ENCODE peak calls at places on chromosomes 3 and 15, in six cellular contexts. J is islet precursor cell; N is activated CD4-positive, alpha-beta memory T cell treated with anti-CD3 and anti-CD28 coated beads, Interleukin-2, amount 10 ng/mL, durations not matched to agents 7 days and 5 days; S is stimulated activated CD4-positive, alpha-beta T cell treated with anti-CD3 and anti-CD28 coated beads, Interleukin-1b, Interleukin-23, amount 100 ng/mL, for 24 hours; X is HFFc6; G is spleen. C is an unnamed sample.

GRCh38 chr15:67121725-67122600 is 56.6 kb downstream of the SMAD3 start:
- DNase-seq in N (no peak), J (no peak), G (peak), S (no peak), X (no peak), C (no peak)

GRCh38 chr3:24254649-24255048 is 240.0 kb downstream of the THRB start:
- DNase-seq in S (no peak), N (no peak), X (peak), G (no peak), J (no peak), C (no peak)

GRCh38 chr15:92636950-92637481 is 18.6 kb downstream of the FAM174B start:
- DNase-seq in J (peak), G (peak), X (no peak), S (no peak), N (no peak), C (no peak)

GRCh38 chr15:51093865-51094605 is 671 bp downstream of the TNFAIP8L3 start:
- DNase-seq in J (peak), G (peak), S (no peak), X (no peak), N (no peak), C (no peak)

GRCh38 chr3:17585561-17586325 is 156.7 kb downstream of the TBC1D5 start:
- DNase-seq in N (no peak), S (no peak), X (no peak), J (no peak), G (no peak), C (no peak)

GRCh38 chr15:48855501-48856440 is 22.2 kb upstream of the EID1 start:
- DNase-seq in X (peak), S (no peak), N (no peak), G (no peak), J (no peak), C (peak)

GRCh38 chr3:72179107-72179464 is 394.1 kb upstream of the PROK2 start:
- DNase-seq in S (no peak), X (no peak), N (no peak), J (no peak), G (no peak), C (no peak)

GRCh38 chr15:66761723-66762595 is 59.9 kb downstream of the SMAD6 start:
- DNase-seq in X (peak), S (no peak), N (no peak), J (no peak), G (peak), C (no peak)

GRCh38 chr3:5531741-5532140 is 344.2 kb downstream of the EDEM1 start:
- DNase-seq in G (no peak), X (no peak), S (no peak), N (no peak), J (no peak), C (no peak)

GRCh38 chr15:90552162-90552928 is 22.6 kb downstream of the CRTC3 start:
- DNase-seq in S (no peak), X (peak), J (peak), N (no peak), G (no peak), C (no peak)

GRCh38 chr3:50316657-50317242 is 5.8 kb downstream of the HYAL2 start:
- DNase-seq in X (no peak), N (peak), S (no peak), J (peak), G (peak), C (no peak)

GRCh38 chr15:101156509-101157159 is 95.2 kb downstream of the CHSY1 start:
- DNase-seq in X (no peak), S (no peak), G (peak), N (no peak), J (no peak), C (no peak)

GRCh38 chr15:59966262-59966661 is 37.8 kb upstream of the FOXB1 start:
- DNase-seq in G (no peak), N (no peak), X (no peak), J (no peak), S (no peak), C (no peak)

GRCh38 chr3:138242466-138242865 is 55.4 kb downstream of the ARMC8 start:
- DNase-seq in S (no peak), X (no peak), N (no peak), J (no peak), G (no peak), C (no peak)

GRCh38 chr3:115819785-115820384 is 196.6 kb downstream of the GAP43 start:
- DNase-seq in J (peak), G (no peak), N (peak), S (peak), X (peak), C (peak)

GRCh38 chr3:44363591-44363990 is 25.0 kb downstream of the TCAIM start:
- DNase-seq in X (no peak), N (no peak), G (no peak), J (no peak), S (no peak), C (no peak)

GRCh38 chr3:149004622-149005021 is 13.3 kb downstream of the GYG1 start:
- DNase-seq in X (peak), J (no peak), N (no peak), G (no peak), S (no peak), C (no peak)

GRCh38 chr3:166125179-166125578 is 288.0 kb upstream of the BCHE start:
- DNase-seq in X (no peak), G (no peak), J (no peak), N (no peak), S (no peak), C (no peak)

GRCh38 chr15:73851679-73852078 is 21.7 kb upstream of the TBC1D21 start:
- DNase-seq in X (peak), G (no peak), S (no peak), J (peak), N (peak), C (no peak)

GRCh38 chr15:84904409-84904808 is 19.9 kb downstream of the SLC28A1 start:
- DNase-seq in X (no peak), G (no peak), S (no peak), J (peak), N (no peak), C (no peak)

GRCh38 chr3:186965141-186965879 is 35.0 kb downstream of the ST6GAL1 start:
- DNase-seq in S (no peak), N (no peak), G (no peak), J (no peak), X (no peak), C (no peak)

GRCh38 chr15:51801391-51801835 is 28.0 kb upstream of the TMOD3 start:
- DNase-seq in X (no peak), N (no peak), S (no peak), J (peak), G (no peak), C (peak)

GRCh38 chr3:126019683-126020082 is 50.7 kb downstream of the ROPN1B start:
- DNase-seq in N (no peak), X (no peak), S (no peak), G (no peak), J (peak), C (no peak)

GRCh38 chr3:57234613-57235575 is 7.4 kb downstream of the APPL1 start:
- DNase-seq in N (no peak), G (no peak), S (no peak), J (no peak), X (no peak), C (no peak)

GRCh38 chr3:107217161-107217560 is 160.1 kb upstream of the CCDC54 start:
- DNase-seq in J (peak), X (peak), G (no peak), S (no peak), N (no peak), C (no peak)

GRCh38 chr3:130907966-130908365 is 14.1 kb downstream of the ATP2C1 start:
- DNase-seq in N (no peak), S (no peak), J (no peak), X (no peak), G (no peak), C (no peak)

GRCh38 chr15:27250223-27250622 is 279.2 kb downstream of the GABRG3 start:
- DNase-seq in J (no peak), S (no peak), G (no peak), N (no peak), X (no peak), C (no peak)

GRCh38 chr3:12869025-12869695 is 27.8 kb upstream of the RPL32 start:
- DNase-seq in J (peak), G (peak), X (no peak), S (no peak), N (peak), C (no peak)

GRCh38 chr3:156811092-156811862 is 14.9 kb upstream of the LEKR1 start:
- DNase-seq in X (peak), J (peak), S (no peak), G (no peak), N (no peak), C (no peak)

C was measured in NCI-H446.